ENCODE peak calls at places on chromosomes 16 and 17, in six cellular contexts. M, H, W, C, G and P are unnamed samples.

GRCh38 chr17:4772235-4772613 is 538 bp downstream of the TM4SF5 start:
- DNase-seq in W (no peak), M (no peak), H (peak), C (no peak), G (no peak), P (no peak)

GRCh38 chr17:57379237-57380054 is 123.1 kb downstream of the MSI2 start:
- DNase-seq in H (no peak), W (peak), C (no peak), M (no peak), G (no peak), P (no peak)

GRCh38 chr16:85521737-85522042 is 91.4 kb upstream of the GSE1 start:
- DNase-seq in W (no peak), M (no peak), G (no peak), C (no peak), H (no peak), P (no peak)

GRCh38 chr16:31708348-31708747 is 165.3 kb upstream of the ZNF267 start:
- DNase-seq in C (no peak), G (no peak), M (no peak), H (no peak), W (no peak), P (no peak)

GRCh38 chr17:64148017-64148631 is 18.2 kb upstream of the ERN1 start:
- DNase-seq in H (no peak), M (no peak), C (peak), W (no peak), G (no peak), P (no peak)

GRCh38 chr17:41507315-41507880 is 2.0 kb upstream of the KRT13 start:
- DNase-seq in G (peak), W (no peak), H (no peak), M (no peak), C (no peak), P (no peak)

GRCh38 chr17:17811381-17812210 is 25.2 kb downstream of the SREBF1 start:
- DNase-seq in W (no peak), M (no peak), G (no peak), H (no peak), C (peak), P (no peak)

GRCh38 chr17:42463976-42464400 is 5.3 kb downstream of the ATP6V0A1 start:
- DNase-seq in M (no peak), C (no peak), G (no peak), W (no peak), H (peak), P (no peak)

GRCh38 chr17:40019140-40019991 is 4.1 kb downstream of the CSF3 start:
- DNase-seq in G (no peak), H (no peak), C (no peak), M (peak), W (no peak), P (no peak)

GRCh38 chr17:34391241-34391640 is 28.2 kb upstream of the CCL1 start:
- DNase-seq in W (no peak), C (no peak), H (no peak), G (no peak), M (no peak), P (no peak)

GRCh38 chr17:58447039-58447975 is 30.0 kb upstream of the RNF43 start:
- DNase-seq in M (peak), C (peak), W (peak), H (peak), G (peak), P (no peak)

GRCh38 chr16:1108299-1109252 is 12.5 kb upstream of the C1QTNF8 start:
- DNase-seq in G (peak), M (no peak), C (peak), W (no peak), H (no peak), P (no peak)

GRCh38 chr16:67415872-67416793 is at the start of gene ZDHHC1:
- DNase-seq in M (no peak), C (peak), G (peak), W (no peak), H (peak), P (no peak)

GRCh38 chr17:64572682-64573154 is 65.9 kb downstream of the CEP95 start:
- DNase-seq in C (no peak), H (no peak), M (peak), W (no peak), G (no peak), P (no peak)

GRCh38 chr17:60716766-60717165 is 39.1 kb downstream of the BCAS3 start:
- DNase-seq in M (no peak), C (no peak), H (no peak), G (no peak), W (no peak), P (no peak)

GRCh38 chr16:80147021-80147680 is 393.6 kb upstream of the DYNLRB2 start:
- DNase-seq in C (no peak), W (no peak), H (peak), M (no peak), G (no peak), P (no peak)

GRCh38 chr17:10769840-10770239 is 34.1 kb downstream of the TMEM238L start:
- DNase-seq in M (no peak), H (no peak), C (no peak), W (no peak), G (no peak), P (no peak)

GRCh38 chr16:66223176-66223780 is 143.2 kb upstream of the CDH5 start:
- DNase-seq in G (no peak), H (no peak), M (no peak), W (no peak), C (no peak), P (no peak)

GRCh38 chr17:77326636-77327035 is 185.9 kb downstream of the SEC14L1 start:
- DNase-seq in W (no peak), H (peak), G (no peak), C (no peak), M (no peak), P (peak)

GRCh38 chr17:77498056-77498785 is 357.5 kb downstream of the SEC14L1 start:
- DNase-seq in W (no peak), C (no peak), M (no peak), H (no peak), G (no peak), P (peak)

GRCh38 chr17:33125552-33125950 is 133.9 kb downstream of the SPACA3 start:
- DNase-seq in C (no peak), G (no peak), M (no peak), W (no peak), H (no peak), P (no peak)

GRCh38 chr17:33267279-33267790 is 25.8 kb downstream of the ASIC2 start:
- DNase-seq in C (no peak), G (peak), W (no peak), H (no peak), M (no peak), P (no peak)

GRCh38 chr16:2990891-2991290 is 10.6 kb upstream of the PKMYT1 start:
- DNase-seq in H (peak), G (peak), C (no peak), W (no peak), M (no peak), P (no peak)

GRCh38 chr16:50878966-50879615 is 137.2 kb downstream of the CYLD start:
- DNase-seq in C (no peak), H (no peak), G (no peak), M (no peak), W (no peak), P (no peak)

GRCh38 chr16:13012591-13012990 is 111.2 kb downstream of the SHISA9 start:
- DNase-seq in H (no peak), W (no peak), G (no peak), M (no peak), C (no peak), P (no peak)

GRCh38 chr16:4664538-4665418 is 28.6 kb upstream of the NUDT16L1 start:
- DNase-seq in C (no peak), M (no peak), H (peak), W (peak), G (peak), P (no peak)

GRCh38 chr17:75707096-75707720 is 14.1 kb upstream of the ITGB4 start:
- DNase-seq in W (no peak), H (no peak), C (no peak), G (peak), M (no peak), P (no peak)

GRCh38 chr17:75764711-75765421 is at the start of gene GALK1:
- DNase-seq in C (peak), M (no peak), G (peak), H (peak), W (peak), P (peak)

GRCh38 chr17:40886090-40886489 is 1.0 kb upstream of the KRT20 start:
- DNase-seq in W (no peak), G (no peak), C (no peak), M (peak), H (no peak), P (no peak)

DNA sequence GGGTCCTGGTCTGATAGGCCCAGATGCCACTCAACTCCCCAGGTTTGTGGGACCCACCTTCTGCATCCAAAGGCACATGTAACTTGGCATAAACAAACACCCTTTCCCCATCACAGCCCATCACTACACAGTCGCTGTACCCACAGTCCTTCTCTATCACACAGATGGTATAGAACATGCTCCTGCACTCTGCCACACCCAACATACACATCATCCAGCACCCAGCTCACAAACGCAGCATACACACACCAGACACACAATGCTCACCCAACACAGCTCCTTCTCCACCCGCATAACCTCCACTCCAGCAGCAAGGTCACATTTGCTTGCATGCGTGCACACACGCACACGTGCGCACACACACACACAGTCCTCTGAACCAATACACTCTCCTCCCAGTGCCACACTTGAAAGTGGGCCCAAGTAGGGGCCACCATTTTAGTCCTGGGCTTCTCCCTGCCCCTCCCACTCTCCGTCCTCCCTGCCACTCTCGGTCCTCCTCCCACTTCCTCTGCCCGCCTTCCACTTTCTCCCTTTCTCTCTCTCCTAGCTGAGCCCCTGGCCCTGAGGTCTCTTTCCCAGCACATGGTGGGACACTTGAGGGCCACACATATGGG is 8.5 kb upstream of the TMEM92 start:
- DNase-seq in C (no peak), G (no peak), H (peak), M (no peak), W (no peak), P (no peak)
- TF ChIP-seq CTCF in C (no peak), G (no peak), H (no peak), M (no peak), W (no peak), P (no peak)

GRCh38 chr17:7101531-7101930 is 13.1 kb downstream of the ASGR2 start:
- DNase-seq in M (no peak), C (no peak), W (no peak), G (no peak), H (no peak), P (no peak)
- TF ChIP-seq CTCF in M (no peak), C (no peak), W (no peak), G (no peak), H (no peak), P (no peak)

GRCh38 chr16:68643227-68643626 is 1.9 kb upstream of the CDH3 start:
- DNase-seq in H (no peak), G (no peak), C (no peak), M (no peak), W (no peak), P (no peak)

GRCh38 chr16:68645494-68646388 is 631 bp downstream of the CDH3 start:
- DNase-seq in C (no peak), G (peak), W (no peak), H (peak), M (no peak), P (no peak)

GRCh38 chr16:68643847-68644246 is 1.3 kb upstream of the CDH3 start:
- DNase-seq in C (no peak), W (no peak), G (no peak), M (no peak), H (no peak), P (no peak)

GRCh38 chr16:68644303-68644702 is 807 bp upstream of the CDH3 start:
- DNase-seq in W (no peak), H (peak), M (no peak), C (no peak), G (peak), P (no peak)

DNA sequence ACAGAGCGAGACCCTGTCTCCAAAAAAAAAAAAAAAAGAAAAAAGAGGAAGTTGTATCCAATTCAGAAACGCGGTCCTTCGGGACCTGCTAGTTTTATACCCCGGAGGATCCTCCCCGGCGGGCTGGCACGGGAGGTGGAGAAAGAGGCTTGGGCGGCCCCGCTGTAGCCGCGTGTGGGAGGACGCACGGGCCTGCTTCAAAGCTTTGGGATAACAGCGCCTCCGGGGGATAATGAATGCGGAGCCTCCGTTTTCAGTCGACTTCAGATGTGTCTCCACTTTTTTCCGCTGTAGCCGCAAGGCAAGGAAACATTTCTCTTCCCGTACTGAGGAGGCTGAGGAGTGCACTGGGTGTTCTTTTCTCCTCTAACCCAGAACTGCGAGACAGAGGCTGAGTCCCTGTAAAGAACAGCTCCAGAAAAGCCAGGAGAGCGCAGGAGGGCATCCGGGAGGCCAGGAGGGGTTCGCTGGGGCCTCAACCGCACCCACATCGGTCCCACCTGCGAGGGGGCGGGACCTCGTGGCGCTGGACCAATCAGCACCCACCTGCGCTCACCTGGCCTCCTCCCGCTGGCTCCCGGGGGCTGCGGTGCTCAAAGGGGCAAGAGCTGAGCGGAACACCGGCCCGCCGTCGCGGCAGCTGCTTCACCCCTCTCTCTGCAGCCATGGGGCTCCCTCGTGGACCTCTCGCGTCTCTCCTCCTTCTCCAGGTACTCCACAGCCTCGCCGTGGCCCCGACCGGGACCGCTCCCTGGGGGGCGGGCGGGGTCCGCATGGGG is at the start of gene CDH3:
- DNase-seq in C (no peak), G (peak), W (peak), M (no peak), H (peak), P (no peak)
- TF ChIP-seq CTCF in C (no peak), G (no peak), W (no peak), M (no peak), H (no peak), P (no peak)

DNA sequence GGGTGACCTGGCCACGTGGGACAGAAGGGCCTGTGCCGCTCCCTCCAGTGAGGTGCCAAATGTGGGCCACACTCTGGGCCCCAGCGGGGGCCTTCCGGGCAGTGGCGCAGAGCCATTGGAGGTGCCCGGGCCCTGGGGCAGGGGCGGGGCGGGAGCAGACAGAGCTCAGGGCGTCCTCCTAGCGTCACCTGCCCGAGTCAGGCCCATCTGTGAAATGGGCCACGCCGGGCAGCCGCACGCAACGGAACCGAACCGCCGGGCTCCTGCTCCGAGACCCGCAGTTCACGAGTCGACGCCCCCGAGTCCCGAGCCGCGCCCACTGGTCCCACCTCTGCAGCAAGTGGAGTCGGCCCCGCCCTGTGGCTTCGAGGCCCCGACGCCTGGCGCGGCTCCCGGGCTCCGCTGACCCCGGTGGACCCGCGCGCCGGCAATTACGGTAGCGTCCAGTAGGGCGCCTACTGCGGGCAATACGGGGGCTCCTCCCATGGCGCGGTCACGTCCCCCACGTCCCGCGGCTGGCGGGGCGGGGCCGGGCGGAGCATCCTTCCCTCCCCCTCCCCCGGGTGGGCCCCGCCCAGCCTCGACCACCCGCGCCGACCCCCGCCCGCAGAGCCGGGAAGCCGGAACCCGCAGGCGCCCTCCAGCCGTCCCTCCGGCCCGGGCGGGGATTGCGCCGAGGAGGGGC is 1.9 kb downstream of the SLC16A3 start:
- DNase-seq in H (peak), C (peak), G (peak), W (peak), M (no peak), P (no peak)
- TF ChIP-seq CTCF in H (peak), C (peak), G (peak), W (no peak), M (peak), P (no peak)

DNA sequence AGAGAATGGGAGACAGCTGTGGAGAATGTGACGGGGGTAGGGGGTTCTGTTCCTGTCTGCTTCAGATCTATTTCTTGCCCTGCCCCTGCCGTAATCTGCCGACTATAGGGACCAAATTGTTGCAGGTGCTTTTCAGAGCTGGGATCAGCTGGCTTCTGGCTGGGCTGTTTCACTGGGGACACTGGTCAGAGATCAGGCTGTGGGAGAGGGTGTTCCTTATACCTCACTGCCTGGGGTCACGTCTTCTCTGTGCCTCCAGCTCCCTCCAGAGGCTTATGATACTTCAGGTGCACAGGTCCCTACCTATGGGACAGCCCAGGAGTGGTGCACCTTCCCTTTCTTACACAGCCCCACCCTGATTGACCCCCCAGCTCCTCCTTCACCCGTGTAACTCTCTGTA is 514.9 kb upstream of the GOT2 start:
- DNase-seq in W (no peak), G (no peak), H (no peak), C (no peak), M (no peak), P (no peak)
- TF ChIP-seq CTCF in W (no peak), G (no peak), H (no peak), C (no peak), M (no peak), P (no peak)